ENCODE peak calls at places on chromosome 14, in seven cellular contexts. R, I, Y, Q, V, K and J are unnamed samples. For H3K4me1, the result is how much of the 10 kb centered on the place peaks cover.

GRCh38 chr14:44609201-44609600 is 102.1 kb upstream of the FSCB start:
- DNase-seq in Y (no peak), I (no peak), V (no peak), R (no peak), K (no peak), Q (no peak), J (no peak)

GRCh38 chr14:66196670-66197069 is 289.5 kb upstream of the CCDC196 start:
- DNase-seq in V (no peak), Y (no peak), K (no peak), I (no peak), Q (no peak), R (no peak), J (no peak)

GRCh38 chr14:104011824-104012517 is 69.6 kb upstream of the RD3L start:
- DNase-seq in V (peak), Q (no peak), Y (peak), K (no peak), R (no peak), I (no peak), J (no peak)

GRCh38 chr14:68604361-68604730 is 188.5 kb downstream of the ZFP36L1 start:
- DNase-seq in K (no peak), V (peak), R (no peak), Y (no peak), I (no peak), Q (peak), J (no peak)

GRCh38 chr14:72643317-72643801 is 250.5 kb downstream of the DPF3 start:
- DNase-seq in Y (peak), I (peak), R (peak), Q (no peak), V (no peak), K (no peak), J (no peak)

GRCh38 chr14:36055681-36056225 is 120.8 kb downstream of the PTCSC3 start:
- DNase-seq in K (no peak), I (no peak), R (no peak), Q (no peak), Y (no peak), V (no peak), J (no peak)

GRCh38 chr14:88417594-88417993 is 32.1 kb downstream of the SPATA7 start:
- DNase-seq in K (no peak), Q (no peak), I (no peak), Y (no peak), R (no peak), V (no peak), J (no peak)

GRCh38 chr14:59282366-59282765 is 93.9 kb downstream of the DAAM1 start:
- DNase-seq in Q (no peak), I (peak), K (no peak), Y (no peak), V (no peak), R (no peak), J (no peak)

GRCh38 chr14:102066041-102066451 is 20.8 kb downstream of the HSP90AA1 start:
- DNase-seq in Q (peak), I (no peak), V (peak), K (no peak), R (no peak), Y (no peak), J (no peak)

GRCh38 chr14:28272270-28272669 is 494.3 kb upstream of the FOXG1 start:
- DNase-seq in R (no peak), I (no peak), Q (no peak), Y (no peak), V (no peak), K (no peak), J (no peak)

GRCh38 chr14:90893028-90893427 is 76.8 kb upstream of the TTC7B start:
- DNase-seq in Q (no peak), K (no peak), R (no peak), I (no peak), V (no peak), Y (no peak), J (no peak)

GRCh38 chr14:52950410-52950897 is 396 bp downstream of the FERMT2 start:
- DNase-seq in Q (peak), K (peak), R (no peak), Y (peak), I (peak), V (peak), J (peak)

DNA sequence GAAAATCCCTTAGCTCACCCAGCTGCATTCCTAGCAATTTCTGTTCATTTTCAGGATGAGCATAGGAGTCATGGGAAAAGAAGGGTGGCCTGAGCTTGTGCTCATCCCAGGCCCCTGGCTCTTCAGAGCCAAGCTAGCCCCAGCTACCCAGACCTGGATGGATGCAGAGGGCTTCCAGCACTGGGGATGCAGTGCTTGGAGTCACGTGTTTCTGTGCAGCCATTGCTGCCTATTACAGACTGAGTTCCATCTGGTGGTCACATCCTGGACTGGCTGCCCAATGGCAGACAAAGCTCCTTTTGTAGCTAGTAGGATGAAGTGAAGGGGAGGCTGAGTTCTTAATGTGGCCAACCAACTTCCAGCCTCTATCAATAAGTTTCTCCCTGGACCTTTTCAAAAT is 54.2 kb upstream of the JDP2 start:
- DNase-seq in Q (no peak), I (no peak), K (no peak), Y (no peak), V (no peak), R (no peak), J (no peak)
- H3K4me1 ChIP-seq in Q (under half), I (under half), K (under half), Y (under half), V (under half), R (under half), J (under half)

DNA sequence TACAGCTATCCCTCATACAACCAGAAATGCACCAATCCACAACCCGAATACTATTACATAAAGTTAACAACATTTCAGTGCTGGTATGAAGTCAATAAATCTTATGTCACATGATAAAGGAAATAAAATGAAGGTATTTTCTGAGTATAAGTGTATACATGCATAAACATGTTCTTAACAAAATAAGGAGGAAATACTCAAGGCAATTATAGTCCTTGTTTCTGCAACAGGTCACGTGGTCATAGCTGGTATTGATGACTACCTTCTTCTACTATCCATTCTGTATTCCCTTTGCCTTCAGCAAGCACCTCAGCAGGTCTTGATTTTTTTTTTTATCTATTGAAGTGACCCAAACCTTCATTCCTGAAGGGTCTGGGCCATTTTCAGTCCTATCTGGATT is 675.6 kb downstream of the RPL10L start:
- DNase-seq in I (no peak), K (no peak), V (no peak), Q (no peak), Y (no peak), R (no peak), J (no peak)
- H3K4me1 ChIP-seq in I (under half), K (under half), V (under half), Q (under half), Y (under half), R (under half), J (under half)

DNA sequence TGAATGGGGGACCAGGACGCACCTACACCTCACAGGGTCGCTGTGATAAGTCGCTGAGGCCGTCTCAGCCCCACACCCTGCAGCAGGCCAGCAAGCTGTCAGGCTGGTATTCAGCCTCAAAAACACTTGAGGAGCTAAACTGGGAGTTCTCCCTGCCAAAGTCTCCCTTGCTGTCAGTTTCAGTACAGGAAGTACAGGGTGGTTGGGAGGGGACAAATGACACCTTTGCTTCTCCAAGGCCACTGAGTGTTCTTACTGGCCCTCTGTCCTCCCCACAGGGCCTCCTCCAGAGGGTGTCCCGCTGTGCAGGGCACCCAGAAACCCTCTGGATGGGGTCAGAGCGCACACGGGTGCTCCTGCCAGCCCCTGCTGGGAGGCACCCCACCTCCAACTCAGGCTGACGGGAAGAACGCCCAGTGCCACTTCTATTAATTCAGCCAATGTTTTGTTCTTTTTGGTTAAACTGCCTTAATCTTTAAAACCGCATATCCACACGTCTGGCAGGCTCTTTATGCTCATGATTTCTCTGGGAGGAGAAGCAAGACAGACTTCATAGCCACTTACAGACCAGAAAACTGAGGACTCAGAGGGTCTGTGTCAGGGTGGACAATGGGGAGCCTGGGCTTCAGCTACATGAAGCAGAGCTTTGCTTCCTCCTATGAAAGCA is 75.9 kb downstream of the ITPK1 start:
- DNase-seq in R (no peak), Q (no peak), K (no peak), I (no peak), V (peak), Y (no peak), J (no peak)
- H3K4me1 ChIP-seq in R (under half), Q (half or more), K (half or more), I (under half), V (half or more), Y (half or more), J (under half)

GRCh38 chr14:105084741-105085571 is 19.7 kb upstream of the GPR132 start:
- DNase-seq in Y (no peak), Q (no peak), K (peak), I (no peak), V (peak), R (no peak), J (peak)
- H3K4me1 ChIP-seq in Y (under half), Q (under half), K (under half), I (under half), V (under half), R (under half), J (under half)

DNA sequence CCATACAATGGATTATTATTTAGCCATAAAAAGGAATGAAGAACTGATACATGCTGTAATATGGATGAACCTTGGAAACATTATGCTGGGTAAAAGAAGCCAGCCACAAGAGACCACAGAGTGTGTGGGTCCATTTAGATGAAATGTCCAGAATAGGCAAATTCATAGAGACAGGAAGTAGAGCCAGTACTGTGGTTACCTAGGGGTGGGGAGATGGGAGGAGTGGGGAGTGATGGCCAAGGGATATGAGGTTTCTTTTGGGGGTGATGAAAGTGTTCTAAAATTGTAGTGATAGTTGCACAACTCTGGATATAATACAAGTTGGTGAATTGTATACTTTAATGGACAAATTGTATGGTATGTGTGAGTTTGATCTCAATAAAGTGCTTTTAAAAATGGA is 18.6 kb downstream of the JDP2 start:
- DNase-seq in R (no peak), I (no peak), V (no peak), Y (no peak), Q (no peak), K (peak), J (no peak)
- H3K4me1 ChIP-seq in R (under half), I (under half), V (under half), Y (half or more), Q (under half), K (under half), J (under half)